ENCODE peak calls at places on chromosomes 2 and 18, in four cellular contexts. Q is GDM1, T is right atrium auricular region, V is A549. O is an unnamed sample.

GRCh38 chr2:162581931-162582330 is 238.0 kb downstream of the GCA start:
- DNase-seq in T (no peak), Q (no peak), V (no peak), O (no peak)

GRCh38 chr2:38690499-38691420 is 24.8 kb downstream of the GALM start:
- DNase-seq in T (no peak), V (peak; percentile 88), Q (no peak), O (peak; percentile 90)

GRCh38 chr2:197297772-197298318 is 12.7 kb downstream of the ANKRD44 start:
- DNase-seq in Q (no peak), T (no peak), V (no peak), O (no peak)

GRCh38 chr2:25309402-25309801 is 32.3 kb downstream of the DNMT3A start:
- DNase-seq in T (no peak), Q (peak; percentile 65), V (peak; percentile 78), O (peak; percentile 56)

GRCh38 chr2:61419570-61419969 is 51.3 kb downstream of the USP34 start:
- DNase-seq in Q (no peak), V (no peak), T (no peak), O (no peak)

GRCh38 chr2:55010149-55010591 is 40.1 kb downstream of the RTN4 start:
- DNase-seq in Q (peak; percentile 40), T (no peak), V (peak; percentile 67), O (no peak)

GRCh38 chr2:212337036-212337435 is 201.6 kb downstream of the ERBB4 start:
- DNase-seq in Q (no peak), T (no peak), V (no peak), O (no peak)

GRCh38 chr2:46336560-46336959 is 39.4 kb downstream of the EPAS1 start:
- DNase-seq in Q (no peak), V (no peak), T (no peak), O (peak; percentile 21)

GRCh38 chr2:148982282-148982681 is 56.2 kb upstream of the LYPD6B start:
- DNase-seq in T (no peak), V (no peak), Q (no peak), O (no peak)

GRCh38 chr2:187549951-187550555 is 4.2 kb downstream of the TFPI start:
- DNase-seq in V (no peak), Q (no peak), T (no peak), O (no peak)

GRCh38 chr18:12879840-12880531 is 4.1 kb downstream of the PTPN2 start:
- DNase-seq in T (no peak), Q (no peak), V (no peak), O (no peak)

GRCh38 chr18:2857491-2858063 is 10.8 kb downstream of the EMILIN2 start:
- DNase-seq in V (no peak), T (peak; percentile 96), Q (no peak), O (no peak)

GRCh38 chr2:207073791-207074678 is 91.7 kb downstream of the KLF7 start:
- DNase-seq in T (no peak), Q (peak; percentile 38), V (no peak), O (no peak)

GRCh38 chr18:80145191-80145799 is 36.2 kb downstream of the ADNP2 start:
- DNase-seq in Q (no peak), V (no peak), T (no peak), O (no peak)

GRCh38 chr2:12715878-12716249 is 872 bp upstream of the TRIB2 start:
- DNase-seq in T (peak; percentile 78), Q (peak; percentile 20), V (peak; percentile 61), O (peak; percentile 32)

GRCh38 chr18:8595445-8595844 is 13.8 kb upstream of the RAB12 start:
- DNase-seq in T (no peak), V (no peak), Q (no peak), O (no peak)

GRCh38 chr2:98884658-98885057 is 51.4 kb downstream of the CRACDL start:
- DNase-seq in V (no peak), Q (no peak), T (peak; percentile 18), O (no peak)

GRCh38 chr18:7608174-7608550 is 41.0 kb downstream of the PTPRM start:
- DNase-seq in T (no peak), Q (no peak), V (no peak), O (no peak)

GRCh38 chr2:10254373-10255188 is 48.1 kb upstream of the HPCAL1 start:
- DNase-seq in V (peak; percentile 39), Q (no peak), T (no peak), O (peak; percentile 58)

GRCh38 chr2:196702641-196703040 is 63.1 kb downstream of the CCDC150 start:
- DNase-seq in V (no peak), T (no peak), Q (no peak), O (no peak)

GRCh38 chr18:75635096-75635495 is 207.6 kb upstream of the SMIM21 start:
- DNase-seq in V (no peak), Q (no peak), T (no peak), O (no peak)

O was measured in HT1080.